ENCODE peak calls at places on chromosomes 2 and 18, in six cellular contexts. One of them, this sample, is unnamed.

GRCh38 chr18:37248281-37248680 is 317.3 kb downstream of the CELF4 start:
- DNase-seq in IMR-90: no peak
- DNase-seq in ovary: no peak
- DNase-seq in cardiac fibroblast: no peak
- DNase-seq in spleen: peak
- DNase-seq in neural crest cell: no peak
- DNase-seq in this sample: no peak

GRCh38 chr2:170512271-170512670 is 202.9 kb upstream of the SP5 start:
- DNase-seq in IMR-90: no peak
- DNase-seq in cardiac fibroblast: no peak
- DNase-seq in ovary: no peak
- DNase-seq in spleen: no peak
- DNase-seq in neural crest cell: no peak
- DNase-seq in this sample: no peak

GRCh38 chr2:54579682-54580349 is 123.7 kb downstream of the SPTBN1 start:
- DNase-seq in IMR-90: no peak
- DNase-seq in ovary: no peak
- DNase-seq in neural crest cell: no peak
- DNase-seq in spleen: no peak
- DNase-seq in cardiac fibroblast: no peak
- DNase-seq in this sample: no peak

GRCh38 chr18:25724997-25725396 is 365.4 kb downstream of the SS18 start:
- DNase-seq in ovary: no peak
- DNase-seq in spleen: no peak
- DNase-seq in neural crest cell: no peak
- DNase-seq in IMR-90: no peak
- DNase-seq in cardiac fibroblast: no peak
- DNase-seq in this sample: no peak

GRCh38 chr2:172083725-172084483 is 1.4 kb upstream of the DLX1 start:
- DNase-seq in spleen: no peak
- DNase-seq in IMR-90: no peak
- DNase-seq in ovary: no peak
- DNase-seq in cardiac fibroblast: no peak
- DNase-seq in neural crest cell: no peak
- DNase-seq in this sample: no peak

GRCh38 chr2:224793961-224794360 is 77.8 kb upstream of the CCDC195 start:
- DNase-seq in IMR-90: no peak
- DNase-seq in cardiac fibroblast: no peak
- DNase-seq in ovary: no peak
- DNase-seq in neural crest cell: no peak
- DNase-seq in spleen: no peak
- DNase-seq in this sample: no peak

GRCh38 chr2:23707096-23707495 is 219.8 kb downstream of the ATAD2B start:
- DNase-seq in IMR-90: peak
- DNase-seq in ovary: no peak
- DNase-seq in spleen: no peak
- DNase-seq in neural crest cell: no peak
- DNase-seq in cardiac fibroblast: no peak
- DNase-seq in this sample: no peak

GRCh38 chr2:152694161-152694661 is 23.1 kb downstream of the PRPF40A start:
- DNase-seq in ovary: no peak
- DNase-seq in IMR-90: peak
- DNase-seq in spleen: no peak
- DNase-seq in cardiac fibroblast: peak
- DNase-seq in neural crest cell: no peak
- DNase-seq in this sample: peak

GRCh38 chr2:237558918-237559645 is 7.3 kb upstream of the PRLH start:
- DNase-seq in ovary: peak
- DNase-seq in cardiac fibroblast: peak
- DNase-seq in IMR-90: peak
- DNase-seq in neural crest cell: no peak
- DNase-seq in spleen: peak
- DNase-seq in this sample: peak

GRCh38 chr2:29628078-29628765 is 293.2 kb downstream of the ALK start:
- DNase-seq in neural crest cell: no peak
- DNase-seq in IMR-90: peak
- DNase-seq in ovary: no peak
- DNase-seq in spleen: no peak
- DNase-seq in cardiac fibroblast: peak
- DNase-seq in this sample: no peak

GRCh38 chr2:216539791-216540241 is 41.2 kb downstream of the RPL37A start:
- DNase-seq in cardiac fibroblast: no peak
- DNase-seq in ovary: no peak
- DNase-seq in neural crest cell: no peak
- DNase-seq in spleen: peak
- DNase-seq in IMR-90: peak
- DNase-seq in this sample: peak

GRCh38 chr2:218395826-218396687 is 3.6 kb upstream of the CTDSP1 start:
- DNase-seq in cardiac fibroblast: peak
- DNase-seq in ovary: peak
- DNase-seq in spleen: peak
- DNase-seq in neural crest cell: peak
- DNase-seq in IMR-90: peak
- DNase-seq in this sample: peak

GRCh38 chr2:143455317-143455716 is 326.1 kb downstream of the ARHGAP15 start:
- DNase-seq in spleen: no peak
- DNase-seq in IMR-90: no peak
- DNase-seq in neural crest cell: no peak
- DNase-seq in ovary: no peak
- DNase-seq in cardiac fibroblast: no peak
- DNase-seq in this sample: no peak

GRCh38 chr2:200308421-200309295 is 2.2 kb downstream of the SPATS2L start:
- DNase-seq in ovary: no peak
- DNase-seq in IMR-90: peak
- DNase-seq in spleen: no peak
- DNase-seq in cardiac fibroblast: peak
- DNase-seq in neural crest cell: no peak
- DNase-seq in this sample: peak

GRCh38 chr18:64219511-64219910 is 70.6 kb upstream of the LINC00305 start:
- DNase-seq in ovary: no peak
- DNase-seq in spleen: no peak
- DNase-seq in neural crest cell: no peak
- DNase-seq in IMR-90: no peak
- DNase-seq in cardiac fibroblast: no peak
- DNase-seq in this sample: no peak

GRCh38 chr18:22841840-22842239 is 91.3 kb upstream of the RBBP8 start:
- DNase-seq in spleen: no peak
- DNase-seq in IMR-90: peak
- DNase-seq in cardiac fibroblast: no peak
- DNase-seq in neural crest cell: no peak
- DNase-seq in ovary: no peak
- DNase-seq in this sample: peak

GRCh38 chr2:12728221-12728777 is 11.6 kb downstream of the TRIB2 start:
- DNase-seq in IMR-90: no peak
- DNase-seq in neural crest cell: no peak
- DNase-seq in cardiac fibroblast: no peak
- DNase-seq in spleen: peak
- DNase-seq in ovary: no peak
- DNase-seq in this sample: no peak

GRCh38 chr18:13220326-13220991 is 1.9 kb downstream of the LDLRAD4 start:
- DNase-seq in spleen: no peak
- DNase-seq in neural crest cell: no peak
- DNase-seq in ovary: no peak
- DNase-seq in cardiac fibroblast: no peak
- DNase-seq in IMR-90: no peak
- DNase-seq in this sample: no peak

GRCh38 chr2:84856785-84857184 is 24.1 kb downstream of the TRABD2A start:
- DNase-seq in cardiac fibroblast: no peak
- DNase-seq in ovary: no peak
- DNase-seq in neural crest cell: no peak
- DNase-seq in IMR-90: no peak
- DNase-seq in spleen: no peak
- DNase-seq in this sample: no peak

GRCh38 chr2:100703213-100703612 is 116.7 kb upstream of the NPAS2 start:
- DNase-seq in ovary: no peak
- DNase-seq in cardiac fibroblast: no peak
- DNase-seq in spleen: no peak
- DNase-seq in neural crest cell: no peak
- DNase-seq in IMR-90: no peak
- DNase-seq in this sample: no peak

GRCh38 chr18:69890558-69890957 is 57.1 kb downstream of the CD226 start:
- DNase-seq in spleen: no peak
- DNase-seq in ovary: no peak
- DNase-seq in cardiac fibroblast: no peak
- DNase-seq in IMR-90: no peak
- DNase-seq in neural crest cell: no peak
- DNase-seq in this sample: no peak
- TF ChIP-seq CTCF in spleen: no peak
- TF ChIP-seq CTCF in ovary: no peak
- TF ChIP-seq CTCF in cardiac fibroblast: no peak
- TF ChIP-seq CTCF in IMR-90: no peak
- TF ChIP-seq CTCF in neural crest cell: no peak
- TF ChIP-seq CTCF in this sample: no peak

GRCh38 chr18:30971338-30971956 is 71.1 kb downstream of the DSC3 start:
- DNase-seq in IMR-90: peak
- DNase-seq in cardiac fibroblast: peak
- DNase-seq in neural crest cell: no peak
- DNase-seq in spleen: no peak
- DNase-seq in ovary: no peak
- DNase-seq in this sample: peak
- TF ChIP-seq CTCF in IMR-90: peak
- TF ChIP-seq CTCF in cardiac fibroblast: peak
- TF ChIP-seq CTCF in neural crest cell: peak
- TF ChIP-seq CTCF in spleen: peak
- TF ChIP-seq CTCF in ovary: no peak
- TF ChIP-seq CTCF in this sample: peak

DNA sequence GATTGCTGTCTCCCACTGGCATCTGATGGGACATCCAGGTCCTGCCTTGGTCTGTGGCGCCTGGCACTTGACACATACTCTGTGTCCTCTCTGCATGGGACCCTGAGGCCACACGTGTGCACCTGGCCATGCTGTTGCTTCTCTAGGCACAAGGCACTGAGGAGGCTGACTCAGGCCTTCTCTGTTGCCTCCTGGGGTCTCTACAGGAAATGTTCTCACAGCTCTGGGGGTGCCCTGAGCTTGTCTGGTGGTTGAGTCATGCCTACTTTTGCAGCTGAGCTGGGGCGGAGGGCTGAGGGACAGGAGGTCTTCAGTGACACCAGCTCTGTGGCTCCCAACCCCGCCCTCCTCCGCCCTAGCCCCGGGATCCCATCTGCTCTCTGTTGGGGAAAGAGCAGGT is 207.0 kb upstream of the HS6ST1 start:
- DNase-seq in IMR-90: peak
- DNase-seq in cardiac fibroblast: no peak
- DNase-seq in ovary: no peak
- DNase-seq in spleen: no peak
- DNase-seq in neural crest cell: no peak
- DNase-seq in this sample: no peak
- TF ChIP-seq CTCF in IMR-90: no peak
- TF ChIP-seq CTCF in cardiac fibroblast: no peak
- TF ChIP-seq CTCF in ovary: no peak
- TF ChIP-seq CTCF in spleen: no peak
- TF ChIP-seq CTCF in neural crest cell: no peak
- TF ChIP-seq CTCF in this sample: no peak

GRCh38 chr2:212528106-212528856 is 10.3 kb downstream of the ERBB4 start:
- DNase-seq in neural crest cell: no peak
- DNase-seq in ovary: no peak
- DNase-seq in IMR-90: no peak
- DNase-seq in cardiac fibroblast: no peak
- DNase-seq in spleen: no peak
- DNase-seq in this sample: no peak
- TF ChIP-seq CTCF in neural crest cell: peak
- TF ChIP-seq CTCF in ovary: no peak
- TF ChIP-seq CTCF in IMR-90: no peak
- TF ChIP-seq CTCF in cardiac fibroblast: no peak
- TF ChIP-seq CTCF in spleen: no peak
- TF ChIP-seq CTCF in this sample: no peak

GRCh38 chr2:24792874-24793751 is at the start of the genes CENPO and PTRHD1:
- DNase-seq in ovary: peak
- DNase-seq in spleen: peak
- DNase-seq in IMR-90: peak
- DNase-seq in neural crest cell: peak
- DNase-seq in cardiac fibroblast: peak
- DNase-seq in this sample: peak
- TF ChIP-seq CTCF in ovary: peak
- TF ChIP-seq CTCF in spleen: peak
- TF ChIP-seq CTCF in IMR-90: peak
- TF ChIP-seq CTCF in neural crest cell: peak
- TF ChIP-seq CTCF in cardiac fibroblast: peak
- TF ChIP-seq CTCF in this sample: peak

GRCh38 chr2:98510322-98510662 is 65.6 kb downstream of the INPP4A start:
- DNase-seq in ovary: no peak
- DNase-seq in neural crest cell: no peak
- DNase-seq in IMR-90: no peak
- DNase-seq in cardiac fibroblast: no peak
- DNase-seq in spleen: no peak
- DNase-seq in this sample: no peak

GRCh38 chr2:98511981-98512380 is 67.3 kb downstream of the INPP4A start:
- DNase-seq in ovary: no peak
- DNase-seq in cardiac fibroblast: no peak
- DNase-seq in neural crest cell: no peak
- DNase-seq in spleen: no peak
- DNase-seq in IMR-90: no peak
- DNase-seq in this sample: no peak

GRCh38 chr2:98507940-98508689 is 63.5 kb downstream of the INPP4A start:
- DNase-seq in ovary: no peak
- DNase-seq in cardiac fibroblast: peak
- DNase-seq in spleen: peak
- DNase-seq in neural crest cell: no peak
- DNase-seq in IMR-90: no peak
- DNase-seq in this sample: peak

GRCh38 chr2:98508690-98509054 is 64.0 kb downstream of the INPP4A start:
- DNase-seq in ovary: no peak
- DNase-seq in neural crest cell: no peak
- DNase-seq in cardiac fibroblast: peak
- DNase-seq in spleen: peak
- DNase-seq in IMR-90: peak
- DNase-seq in this sample: peak

DNA sequence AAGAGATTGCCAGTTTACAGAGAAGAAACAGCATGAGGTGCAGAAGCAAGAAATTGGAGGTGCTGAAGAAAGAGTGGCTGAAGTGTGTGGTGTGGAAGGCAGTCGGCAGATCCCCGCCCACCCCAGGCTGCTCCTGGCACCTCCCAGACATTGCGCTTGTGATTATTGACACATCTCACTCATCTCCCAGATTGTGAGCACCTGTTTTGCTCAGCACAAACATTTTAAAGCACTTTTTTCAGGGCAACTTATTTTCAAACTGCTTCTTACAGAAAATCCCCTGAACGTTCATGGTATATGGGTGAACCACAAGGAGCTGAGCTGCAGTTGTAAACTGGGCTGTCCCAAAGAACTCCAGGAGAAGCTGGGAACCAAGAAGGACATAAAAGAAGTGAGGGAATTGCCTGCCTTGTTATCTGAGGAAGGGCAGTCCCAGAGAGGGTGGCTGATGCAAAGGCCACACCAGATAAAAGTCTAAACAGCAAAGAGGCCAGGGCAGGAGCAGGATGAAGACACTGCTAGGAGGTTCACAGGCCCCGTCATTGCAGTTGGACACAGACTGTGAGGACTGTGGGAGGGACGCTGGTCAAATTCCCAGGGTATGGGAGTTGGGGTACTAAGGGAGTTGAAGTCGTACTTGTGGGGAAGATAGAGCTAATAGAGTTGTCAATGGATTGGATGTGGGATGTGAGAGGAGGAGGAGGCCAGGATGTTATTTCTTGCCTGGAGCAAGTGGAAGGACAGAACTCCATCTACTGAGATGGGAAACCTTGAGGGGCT is 65.1 kb downstream of the INPP4A start:
- DNase-seq in cardiac fibroblast: no peak
- DNase-seq in ovary: no peak
- DNase-seq in spleen: no peak
- DNase-seq in neural crest cell: no peak
- DNase-seq in IMR-90: no peak
- DNase-seq in this sample: no peak
- TF ChIP-seq CTCF in cardiac fibroblast: no peak
- TF ChIP-seq CTCF in ovary: no peak
- TF ChIP-seq CTCF in spleen: no peak
- TF ChIP-seq CTCF in neural crest cell: no peak
- TF ChIP-seq CTCF in IMR-90: no peak
- TF ChIP-seq CTCF in this sample: no peak